ENCODE peak calls at places on chromosomes 1 and 21, in four cellular contexts. I, E, M and K are unnamed samples.

GRCh38 chr1:42941640-42942330 is 16.9 kb downstream of the SLC2A1 start:
- DNase-seq in I (no peak), E (peak; percentile 85), M (peak; percentile 89), K (peak; percentile 80)

GRCh38 chr1:52474807-52475206 is 70.4 kb downstream of the PRPF38A start:
- DNase-seq in I (no peak), E (no peak), M (no peak), K (no peak)

GRCh38 chr1:209648931-209649776 is 3.1 kb downstream of the LAMB3 start:
- DNase-seq in I (peak; percentile 55), E (peak; percentile 97), M (peak; percentile 71), K (peak; percentile 83)

GRCh38 chr1:214292317-214292716 is 11.4 kb downstream of the SMYD2 start:
- DNase-seq in I (no peak), E (no peak), M (no peak), K (no peak)

GRCh38 chr1:69328186-69328585 is 239.5 kb upstream of the LRRC7 start:
- DNase-seq in I (no peak), E (no peak), M (no peak), K (no peak)

GRCh38 chr1:70509996-70510876 is 99.2 kb downstream of the CTH start:
- DNase-seq in I (peak; percentile 30), E (peak; percentile 98), M (no peak), K (no peak)

GRCh38 chr1:8712413-8713229 is 104.8 kb downstream of the RERE start:
- DNase-seq in I (peak; percentile 77), E (peak; percentile 95), M (no peak), K (no peak)

GRCh38 chr21:31284797-31285397 is 59.2 kb downstream of the TIAM1 start:
- DNase-seq in I (no peak), E (peak; percentile 28), M (no peak), K (no peak)

GRCh38 chr1:243902100-243902499 is 52.1 kb upstream of the AKT3 start:
- DNase-seq in I (no peak), E (no peak), M (no peak), K (no peak)

GRCh38 chr1:163528710-163529348 is 207.1 kb downstream of the NUF2 start:
- DNase-seq in I (no peak), E (peak; percentile 55), M (peak; percentile 16), K (no peak)

GRCh38 chr1:36703526-36704208 is 221.0 kb upstream of the CSF3R start:
- DNase-seq in I (peak; percentile 75), E (peak; percentile 55), M (peak; percentile 80), K (peak; percentile 66)

GRCh38 chr1:76291186-76291585 is 216.6 kb downstream of the ST6GALNAC3 start:
- DNase-seq in I (no peak), E (no peak), M (no peak), K (no peak)

GRCh38 chr1:107871259-107871658 is 93.7 kb downstream of the VAV3 start:
- DNase-seq in I (no peak), E (no peak), M (no peak), K (no peak)

GRCh38 chr1:24923485-24924113 is 6.5 kb downstream of the RUNX3 start:
- DNase-seq in I (no peak), E (no peak), M (no peak), K (no peak)

GRCh38 chr1:153260980-153261792 is 1.7 kb downstream of the LORICRIN start:
- DNase-seq in I (no peak), E (no peak), M (peak; percentile 20), K (no peak)

GRCh38 chr21:46226920-46227599 is 1.5 kb downstream of the LSS start:
- DNase-seq in I (no peak), E (peak; percentile 89), M (no peak), K (no peak)

GRCh38 chr1:84208935-84209334 is 64.9 kb downstream of the PRKACB start:
- DNase-seq in I (no peak), E (peak; percentile 6), M (no peak), K (no peak)

GRCh38 chr1:210446479-210446878 is 117.8 kb downstream of the HHAT start:
- DNase-seq in I (no peak), E (no peak), M (peak; percentile 65), K (no peak)

GRCh38 chr1:219907772-219908070 is 20.6 kb downstream of the SLC30A10 start:
- DNase-seq in I (no peak), E (no peak), M (no peak), K (no peak)

GRCh38 chr1:91282695-91283420 is 121.8 kb downstream of the HFM1 start:
- DNase-seq in I (peak; percentile 43), E (peak; percentile 90), M (peak; percentile 55), K (peak; percentile 48)

GRCh38 chr1:198672124-198672523 is 33.3 kb downstream of the PTPRC start:
- DNase-seq in I (no peak), E (peak; percentile 40), M (no peak), K (no peak)

GRCh38 chr1:232428781-232429530 is 201.0 kb downstream of the SIPA1L2 start:
- DNase-seq in I (no peak), E (peak; percentile 23), M (no peak), K (no peak)

DNA sequence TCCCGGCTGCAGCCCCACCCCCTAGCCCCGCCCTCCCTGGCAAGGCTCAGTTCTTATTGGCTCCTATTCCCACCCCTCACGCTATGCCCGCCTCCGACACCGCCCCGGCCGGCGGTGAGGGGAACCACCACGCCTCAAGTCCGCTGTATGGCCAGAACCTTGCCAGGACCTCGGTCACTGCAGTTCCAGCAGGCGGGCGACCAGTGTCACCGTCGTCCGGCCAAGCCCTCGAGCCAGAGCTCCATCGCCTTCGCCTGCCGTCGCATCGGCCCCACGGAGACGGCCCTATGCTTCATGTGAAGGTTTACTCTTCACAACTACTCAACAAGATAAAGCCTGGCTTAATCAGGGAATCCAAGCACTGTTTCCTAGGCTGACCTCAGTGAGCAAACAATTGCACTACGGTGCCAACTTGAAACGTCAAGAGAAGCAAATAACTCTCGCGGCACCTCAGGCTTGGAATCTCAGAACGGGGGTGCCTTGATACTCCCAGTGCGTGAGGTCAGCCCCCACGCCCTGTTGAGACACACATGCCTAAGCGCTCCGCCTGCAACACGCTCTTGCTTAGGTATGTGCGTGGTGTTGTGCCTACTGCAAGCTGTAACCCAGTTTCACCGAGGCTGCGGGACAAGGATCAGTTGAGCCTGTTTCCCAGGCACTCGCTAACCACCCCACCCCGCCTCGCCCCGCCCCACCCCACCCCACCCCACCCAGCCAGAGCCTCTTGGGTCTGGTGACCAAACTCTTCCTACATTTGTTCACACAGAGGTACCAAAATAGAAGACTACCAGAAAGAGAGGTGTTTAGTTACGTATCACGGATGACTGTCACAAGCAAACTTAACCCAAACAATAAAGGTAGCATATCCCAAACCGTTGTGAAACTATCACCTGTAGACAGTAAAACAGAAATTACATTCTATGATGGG is 498 bp upstream of the DENND2C start:
- DNase-seq in I (peak; percentile 65), E (peak; percentile 81), M (peak; percentile 97), K (peak; percentile 89)
- TF ChIP-seq CTCF in I (no peak), E (peak; percentile 23), M (peak; percentile 29), K (no peak)

DNA sequence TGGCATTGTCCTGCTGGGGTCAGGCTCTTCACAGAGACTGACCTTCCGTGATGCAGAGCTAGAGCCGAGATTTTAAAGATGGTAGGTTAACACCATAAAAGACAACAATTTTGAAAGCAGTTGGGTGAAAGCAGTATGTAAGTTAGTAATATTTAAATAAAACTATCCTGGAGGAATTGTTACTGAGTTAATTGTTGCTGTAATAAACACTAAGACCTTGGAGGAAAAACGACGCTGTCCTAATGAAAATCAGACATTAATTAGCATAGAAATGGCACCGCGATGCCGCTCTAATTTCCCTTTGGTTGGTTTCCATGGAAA is 662 bp upstream of the ANP32E start:
- DNase-seq in I (peak; percentile 82), E (no peak), M (no peak), K (no peak)
- TF ChIP-seq CTCF in I (peak; percentile 6), E (no peak), M (no peak), K (no peak)

GRCh38 chr1:178344513-178345077 is 152.2 kb downstream of the CLEC20A start:
- DNase-seq in I (peak; percentile 17), E (peak; percentile 97), M (peak; percentile 11), K (no peak)
- TF ChIP-seq CTCF in I (peak; percentile 62), E (peak; percentile 72), M (peak; percentile 49), K (peak; percentile 72)

DNA sequence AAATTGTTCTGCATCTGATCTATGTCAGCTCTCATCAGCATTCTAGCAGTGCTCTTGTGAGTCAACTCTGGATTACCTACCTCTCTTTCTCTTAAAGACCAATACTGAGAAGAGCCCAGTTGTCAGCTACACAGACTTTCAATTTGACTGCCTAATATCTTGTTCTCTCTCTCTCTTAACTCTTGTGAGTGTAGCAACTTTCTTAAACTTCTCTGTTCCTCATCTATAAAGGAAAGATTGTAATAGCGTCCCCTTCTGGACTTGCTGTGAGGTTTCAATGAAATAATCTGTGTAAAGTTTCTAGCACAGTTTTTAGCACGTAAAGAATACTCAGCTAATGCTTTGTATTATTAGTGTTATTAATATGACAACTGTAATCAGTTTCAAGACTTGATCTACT is 499.3 kb upstream of the ADAMTS5 start:
- DNase-seq in I (no peak), E (no peak), M (no peak), K (no peak)
- TF ChIP-seq CTCF in I (no peak), E (peak; percentile 20), M (no peak), K (no peak)

GRCh38 chr1:194159941-194160340 is 973.5 kb upstream of the B3GALT2 start:
- DNase-seq in I (no peak), E (no peak), M (no peak), K (no peak)
- TF ChIP-seq CTCF in I (no peak), E (no peak), M (no peak), K (no peak)

DNA sequence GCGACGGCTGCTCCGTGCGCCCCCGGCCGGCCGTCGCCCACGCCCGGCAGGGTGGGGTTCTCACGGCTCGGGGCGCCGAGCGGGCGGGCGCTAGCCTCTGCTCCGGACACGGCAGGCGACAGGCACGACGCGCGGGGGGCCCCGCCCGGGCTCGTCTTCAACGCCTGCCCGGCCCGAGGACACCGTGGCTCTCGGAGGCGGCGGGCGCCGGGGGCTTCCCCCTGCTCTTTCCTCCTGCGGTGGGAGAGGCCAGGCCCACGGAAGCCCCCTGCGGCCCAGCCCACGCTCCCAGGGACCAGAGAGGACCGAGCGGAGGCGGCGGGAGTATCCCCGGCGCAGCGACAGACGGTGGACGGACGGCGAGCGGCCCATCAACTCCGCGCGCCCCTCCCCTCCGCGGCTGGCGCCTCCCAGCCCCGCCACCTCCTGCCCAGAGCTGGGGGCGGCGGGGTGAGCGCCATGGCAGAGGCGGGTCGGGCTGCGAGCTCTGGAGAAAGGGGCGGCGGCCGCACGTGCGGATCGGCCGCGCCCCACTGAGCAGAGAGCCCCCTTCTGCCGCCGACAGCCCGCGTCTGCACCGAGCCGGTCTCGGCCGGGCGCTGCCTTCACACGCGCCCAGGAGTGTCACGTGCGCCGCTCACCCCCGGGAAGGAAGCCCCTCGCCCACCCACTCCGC is at the start of the genes SHE and TDRD10:
- DNase-seq in I (no peak), E (no peak), M (peak; percentile 43), K (no peak)
- TF ChIP-seq CTCF in I (no peak), E (no peak), M (no peak), K (no peak)

GRCh38 chr1:180260541-180260940 is 30.5 kb downstream of the LHX4 start:
- DNase-seq in I (no peak), E (no peak), M (no peak), K (no peak)
- TF ChIP-seq CTCF in I (no peak), E (no peak), M (no peak), K (no peak)